ENCODE peak calls at places on chromosome 12, in seven cellular contexts. H is astrocyte, N is Karpas-422, R is spleen, G is endodermal cell, A is prostate gland, E is fibroblast of lung. X is an unnamed sample.

GRCh38 chr12:28189774-28190320 is 409 bp upstream of the CCDC91 start:
- DNase-seq in R (no peak), H (peak; percentile 2), N (no peak), G (no peak), A (no peak), E (no peak), X (peak; percentile 2)

GRCh38 chr12:99495797-99496196 is 151.8 kb upstream of the GARIN6 start:
- DNase-seq in N (no peak), E (no peak), G (no peak), A (no peak), R (no peak), H (no peak), X (no peak)

GRCh38 chr12:58804749-58805148 is 115.6 kb downstream of the LRIG3 start:
- DNase-seq in A (no peak), E (no peak), H (no peak), R (no peak), G (no peak), N (peak; percentile 55), X (no peak)

GRCh38 chr12:111166779-111167540 is 201.9 kb downstream of the PHETA1 start:
- DNase-seq in H (no peak), E (no peak), N (no peak), R (no peak), G (no peak), A (peak; percentile 62), X (no peak)

GRCh38 chr12:68303850-68304249 is 28.3 kb downstream of the MDM1 start:
- DNase-seq in R (no peak), G (no peak), N (no peak), A (no peak), H (no peak), E (no peak), X (peak; percentile 30)

GRCh38 chr12:50111693-50112455 is at the start of gene COX14:
- DNase-seq in A (peak; percentile 99), R (peak; percentile 99), N (peak; percentile 100), G (peak; percentile 100), H (peak; percentile 98), E (peak; percentile 99), X (peak; percentile 99)

GRCh38 chr12:93592641-93593396 is 20.3 kb downstream of the SOCS2 start:
- DNase-seq in E (no peak), N (no peak), R (no peak), A (no peak), H (no peak), G (no peak), X (no peak)

GRCh38 chr12:117404940-117405339 is 43.5 kb upstream of the NOS1 start:
- DNase-seq in N (no peak), A (no peak), R (no peak), E (no peak), H (no peak), G (no peak), X (no peak)

GRCh38 chr12:106290666-106291065 is 11.9 kb upstream of the TCP11L2 start:
- DNase-seq in E (no peak), H (no peak), A (no peak), N (no peak), G (no peak), R (no peak), X (no peak)

GRCh38 chr12:114799574-114800487 is 115.9 kb upstream of the TBX3 start:
- DNase-seq in E (peak; percentile 24), G (peak; percentile 81), H (no peak), A (peak; percentile 20), N (no peak), R (no peak), X (no peak)

GRCh38 chr12:1811281-1811947 is 9.0 kb upstream of the LRTM2 start:
- DNase-seq in H (peak; percentile 69), E (peak; percentile 79), A (no peak), N (no peak), G (no peak), R (peak; percentile 78), X (peak; percentile 77)

GRCh38 chr12:43444940-43445564 is 107.0 kb downstream of the ADAMTS20 start:
- DNase-seq in E (peak; percentile 40), H (peak; percentile 32), N (peak; percentile 87), G (peak; percentile 89), R (no peak), A (peak; percentile 16), X (peak; percentile 56)

GRCh38 chr12:131136539-131136872 is 182.8 kb downstream of the ADGRD1 start:
- DNase-seq in H (no peak), R (peak; percentile 64), N (no peak), G (no peak), A (no peak), E (no peak), X (no peak)

GRCh38 chr12:127559349-127560040 is 707.5 kb upstream of the TMEM132C start:
- DNase-seq in G (peak; percentile 92), N (peak; percentile 57), R (peak; percentile 73), A (no peak), H (peak; percentile 99), E (peak; percentile 99), X (peak; percentile 99)

GRCh38 chr12:107441906-107442305 is 243.7 kb upstream of the PWP1 start:
- DNase-seq in R (peak; percentile 6), N (no peak), A (peak; percentile 25), H (peak; percentile 32), G (no peak), E (peak; percentile 46), X (peak; percentile 49)

GRCh38 chr12:9344540-9344939 is 136.3 kb upstream of the PZP start:
- DNase-seq in R (no peak), N (no peak), H (no peak), E (peak; percentile 16), A (no peak), G (no peak), X (no peak)

GRCh38 chr12:15731940-15732339 is 57.2 kb downstream of the EPS8 start:
- DNase-seq in A (no peak), G (no peak), E (no peak), N (no peak), R (no peak), H (no peak), X (no peak)

GRCh38 chr12:55927588-55928502 is at the start of gene PYM1:
- DNase-seq in R (peak; percentile 95), E (peak; percentile 64), G (peak; percentile 96), A (peak; percentile 80), H (peak; percentile 48), N (peak; percentile 96), X (peak; percentile 58)

GRCh38 chr12:57571926-57572762 is 18.8 kb upstream of the PIP4K2C start:
- DNase-seq in R (no peak), G (no peak), E (no peak), H (no peak), N (no peak), A (no peak), X (no peak)

GRCh38 chr12:69886101-69886500 is 61.1 kb downstream of the MYRFL start:
- DNase-seq in H (no peak), E (no peak), N (no peak), A (no peak), G (no peak), R (no peak), X (no peak)

GRCh38 chr12:78530065-78530765 is 334.4 kb upstream of the SYT1 start:
- DNase-seq in N (no peak), H (peak; percentile 80), R (no peak), E (peak; percentile 83), G (peak; percentile 57), A (no peak), X (peak; percentile 2)

GRCh38 chr12:47634127-47634526 is 71.7 kb downstream of the RPAP3 start:
- DNase-seq in E (no peak), R (no peak), H (no peak), N (no peak), A (no peak), G (no peak), X (no peak)
- H3K4me3 ChIP-seq in E (no peak overlapping the region), R (no peak overlapping the region), H (no peak overlapping the region), N (no peak overlapping the region), A (no peak overlapping the region), G (no peak overlapping the region), X (no peak overlapping the region)

GRCh38 chr12:6618483-6618882 is 11.3 kb upstream of the CHD4 start:
- DNase-seq in N (no peak), H (no peak), E (no peak), G (no peak), A (no peak), R (no peak), X (no peak)

GRCh38 chr12:6615802-6616201 is 8.6 kb upstream of the CHD4 start:
- DNase-seq in G (peak; percentile 54), R (no peak), E (no peak), A (no peak), N (no peak), H (no peak), X (no peak)

GRCh38 chr12:6626654-6627283 is 9.0 kb downstream of the LPAR5 start:
- DNase-seq in G (no peak), N (peak; percentile 30), H (no peak), A (no peak), R (no peak), E (no peak), X (no peak)

GRCh38 chr12:6620137-6620884 is 13.1 kb upstream of the CHD4 start:
- DNase-seq in R (peak; percentile 89), A (no peak), E (peak; percentile 63), N (no peak), H (peak; percentile 21), G (peak; percentile 98), X (no peak)

DNA sequence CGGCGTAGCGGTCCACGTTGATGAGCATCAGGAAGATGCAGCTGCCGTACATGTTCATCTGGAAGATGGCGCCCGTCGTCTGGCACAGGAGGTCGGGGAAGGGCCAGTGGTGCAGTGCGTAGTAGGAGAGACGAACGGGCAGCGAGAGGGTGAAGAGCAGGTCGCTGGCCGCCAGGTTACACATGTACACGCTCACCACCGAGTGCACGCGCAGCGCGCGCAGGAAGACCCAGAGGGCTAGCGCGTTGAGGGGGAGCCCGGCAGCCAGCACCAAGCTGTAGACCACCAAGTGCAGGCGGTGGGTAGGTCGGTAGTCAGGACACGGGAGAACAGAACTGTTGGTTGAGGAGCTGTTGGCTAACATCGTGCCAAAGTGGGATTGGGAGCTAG is 13.7 kb upstream of the CHD4 start:
- DNase-seq in A (no peak), N (no peak), E (no peak), R (no peak), H (no peak), G (peak; percentile 60), X (no peak)
- H3K4me3 ChIP-seq in A (no peak overlapping the region), N (no peak overlapping the region), E (no peak overlapping the region), R (peak overlapping the region; percentile 31), H (no peak overlapping the region), G (no peak overlapping the region), X (no peak overlapping the region)

GRCh38 chr12:88111074-88111652 is 30.7 kb downstream of the CEP290 start:
- DNase-seq in G (no peak), N (peak; percentile 52), A (no peak), H (peak; percentile 26), R (no peak), E (peak; percentile 45), X (no peak)
- H3K4me3 ChIP-seq in G (no peak overlapping the region), N (no peak overlapping the region), A (no peak overlapping the region), H (no peak overlapping the region), R (no peak overlapping the region), E (peak overlapping the region; percentile 36), X (no peak overlapping the region)

GRCh38 chr12:124901003-124901402 is 13.4 kb downstream of the UBC start:
- DNase-seq in A (no peak), N (no peak), G (no peak), E (no peak), H (no peak), R (no peak), X (no peak)

GRCh38 chr12:124909831-124910560 is 4.5 kb downstream of the UBC start:
- DNase-seq in R (no peak), A (no peak), G (no peak), N (peak; percentile 82), H (peak; percentile 35), E (peak; percentile 50), X (no peak)

GRCh38 chr12:124902916-124903315 is 11.5 kb downstream of the UBC start:
- DNase-seq in N (no peak), R (no peak), A (no peak), E (no peak), H (no peak), G (no peak), X (no peak)

GRCh38 chr12:124906606-124907261 is 7.7 kb downstream of the UBC start:
- DNase-seq in E (peak; percentile 85), R (peak; percentile 85), A (peak; percentile 96), G (peak; percentile 98), N (peak; percentile 98), H (peak; percentile 75), X (peak; percentile 95)

GRCh38 chr12:124904306-124905098 is 9.9 kb downstream of the UBC start:
- DNase-seq in E (peak; percentile 92), G (peak; percentile 86), A (peak; percentile 75), H (peak; percentile 89), N (no peak), R (peak; percentile 87), X (peak; percentile 94)
- H3K4me3 ChIP-seq in E (peak overlapping the region; percentile 4), G (no peak overlapping the region), A (no peak overlapping the region), H (no peak overlapping the region), N (no peak overlapping the region), R (no peak overlapping the region), X (no peak overlapping the region)

X was measured in brain microvascular endothelial cell.